ENCODE peak calls at places on chromosomes 6 and 20, in six cellular contexts. N is PC-9, V is fibroblast of lung, M is GM23338, D is GM23248, R is A673. Q is an unnamed sample.

GRCh38 chr6:16371401-16371800 is 133.0 kb downstream of the GMPR start:
- DNase-seq in N (no peak), V (no peak), M (no peak), D (no peak), R (no peak), Q (no peak)

GRCh38 chr20:25042531-25043498 is 15.1 kb downstream of the ACSS1 start:
- DNase-seq in N (peak; percentile 23), V (no peak), M (no peak), D (no peak), R (no peak), Q (no peak)

GRCh38 chr6:162680367-162680766 is 47.2 kb downstream of the PRKN start:
- DNase-seq in N (no peak), V (no peak), M (no peak), D (no peak), R (no peak), Q (no peak)

GRCh38 chr20:51918561-51918960 is 116.2 kb upstream of the SALL4 start:
- DNase-seq in N (peak; percentile 70), V (no peak), M (no peak), D (no peak), R (no peak), Q (no peak)

GRCh38 chr20:815914-816606 is 17.5 kb upstream of the FAM110A start:
- DNase-seq in N (no peak), V (peak; percentile 53), M (peak; percentile 91), D (peak; percentile 61), R (peak; percentile 70), Q (peak; percentile 75)

GRCh38 chr6:140043357-140043756 is 668.9 kb upstream of the CITED2 start:
- DNase-seq in N (peak; percentile 96), V (peak; percentile 85), M (no peak), D (peak; percentile 92), R (peak; percentile 66), Q (peak; percentile 41)

GRCh38 chr6:145815351-145815772 is 767 bp upstream of the FBXO30 start:
- DNase-seq in N (no peak), V (peak; percentile 21), M (peak; percentile 50), D (peak; percentile 66), R (no peak), Q (peak; percentile 48)

GRCh38 chr20:297925-298754 is 770 bp downstream of the ZCCHC3 start:
- DNase-seq in N (peak; percentile 65), V (peak; percentile 74), M (peak; percentile 51), D (peak; percentile 88), R (peak; percentile 72), Q (peak; percentile 64)

GRCh38 chr20:4962257-4962855 is 39.0 kb downstream of the SLC23A2 start:
- DNase-seq in N (no peak), V (no peak), M (no peak), D (no peak), R (no peak), Q (no peak)

GRCh38 chr6:14221564-14222297 is 104.2 kb downstream of the CD83 start:
- DNase-seq in N (no peak), V (no peak), M (no peak), D (no peak), R (no peak), Q (no peak)

GRCh38 chr6:14216931-14217684 is 99.5 kb downstream of the CD83 start:
- DNase-seq in N (no peak), V (peak; percentile 79), M (no peak), D (peak; percentile 16), R (no peak), Q (no peak)

GRCh38 chr6:14222956-14223355 is 105.4 kb downstream of the CD83 start:
- DNase-seq in N (no peak), V (no peak), M (no peak), D (no peak), R (no peak), Q (no peak)

GRCh38 chr6:14212632-14213031 is 95.1 kb downstream of the CD83 start:
- DNase-seq in N (no peak), V (no peak), M (no peak), D (no peak), R (no peak), Q (no peak)

DNA sequence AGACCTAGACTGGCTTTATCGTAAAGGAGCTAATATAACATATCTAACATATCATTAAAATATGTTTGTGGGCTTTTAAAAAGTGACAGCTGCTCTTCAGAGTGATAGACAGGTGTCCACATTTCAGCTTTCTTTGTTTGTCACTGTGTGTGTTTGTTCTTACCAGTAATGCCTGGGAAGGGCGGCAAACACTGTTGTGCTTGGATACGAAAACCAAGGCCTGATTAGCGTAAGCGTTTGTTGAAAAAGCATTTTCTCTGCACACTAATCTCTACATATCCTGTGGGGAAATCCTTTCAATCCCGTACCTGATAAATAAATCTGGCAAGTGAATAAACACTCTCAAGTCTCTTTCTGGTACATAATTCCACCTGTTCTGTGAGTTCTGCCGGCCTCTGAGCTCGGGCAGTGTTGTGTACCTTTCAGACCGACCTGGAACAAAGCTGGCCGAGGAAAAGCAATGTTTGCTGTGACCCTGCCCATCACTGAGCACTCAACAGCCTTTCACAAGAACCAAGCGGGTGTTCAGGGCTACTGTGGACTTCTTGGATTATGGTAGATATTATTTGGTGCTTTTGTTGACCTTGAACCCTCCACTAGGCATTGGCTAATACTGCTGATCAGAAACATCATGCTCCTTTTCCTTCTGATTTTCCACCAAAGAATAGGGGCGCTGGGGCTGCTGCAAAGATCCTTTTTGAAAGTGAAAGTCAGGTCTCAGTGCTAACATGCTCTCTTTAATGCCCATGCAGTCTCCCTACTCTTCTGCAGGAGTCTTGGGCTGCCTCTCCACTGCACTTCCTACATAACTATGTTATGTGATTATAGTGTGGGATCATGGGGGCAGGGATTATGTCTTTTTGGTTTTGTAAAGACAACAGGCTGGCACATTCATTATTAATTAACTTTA is 100.4 kb downstream of the CD83 start:
- DNase-seq in N (no peak), V (no peak), M (no peak), D (no peak), R (no peak), Q (no peak)
- TF ChIP-seq EZH2 in N (no peak), V (no peak), M (no peak), D (no peak), R (no peak), Q (no peak)

GRCh38 chr6:47700596-47700995 is 2.2 kb downstream of the ADGRF4 start:
- DNase-seq in N (no peak), V (no peak), M (no peak), D (no peak), R (no peak), Q (no peak)
- H3K4me3 ChIP-seq in N (peak overlapping the region; percentile 76), V (no peak overlapping the region), M (no peak overlapping the region), D (no peak overlapping the region), R (no peak overlapping the region), Q (no peak overlapping the region)

GRCh38 chr20:32834972-32835371 is 15.2 kb downstream of the MAPRE1 start:
- DNase-seq in N (no peak), V (no peak), M (no peak), D (no peak), R (no peak), Q (no peak)
- H3K36me3 ChIP-seq in N (peaks cover 19% of the 10 kb centered on the region), V (peaks cover 10% of the 10 kb centered on the region), M (peaks cover 73% of the 10 kb centered on the region), D (peaks cover 58% of the 10 kb centered on the region), R (peaks cover 86% of the 10 kb centered on the region), Q (no peaks in the 10 kb centered on the region)

DNA sequence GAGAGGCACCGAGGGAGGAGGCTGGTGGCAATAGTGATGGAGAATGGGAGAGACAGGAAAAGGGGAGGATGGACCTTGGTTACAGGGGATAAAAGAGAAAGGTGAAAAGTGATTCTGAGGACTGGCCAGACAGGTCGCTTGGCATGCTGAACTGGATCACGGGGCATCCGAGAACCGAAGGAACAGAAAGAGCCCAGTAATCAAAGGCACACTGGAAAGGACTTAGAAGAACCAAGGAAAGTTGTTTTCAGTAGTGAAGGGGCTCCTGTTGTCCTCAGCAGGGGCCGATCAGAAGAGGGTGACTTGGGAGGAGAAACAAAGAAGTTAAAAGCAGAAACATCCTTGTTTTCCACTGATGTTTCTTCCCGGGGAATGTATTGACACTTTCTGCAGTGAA is 18.9 kb downstream of the SYTL3 start:
- DNase-seq in N (no peak), V (no peak), M (no peak), D (no peak), R (no peak), Q (no peak)
- TF ChIP-seq EZH2 in N (no peak), V (no peak), M (no peak), D (no peak), R (no peak), Q (no peak)

GRCh38 chr20:35743693-35744491 is 1.8 kb upstream of the RBM39 start:
- DNase-seq in N (no peak), V (no peak), M (no peak), D (no peak), R (no peak), Q (no peak)
- H3K4me3 ChIP-seq in N (peak overlapping the region; percentile 94), V (no peak overlapping the region), M (peak overlapping the region; percentile 61), D (peak overlapping the region; percentile 76), R (peak overlapping the region; percentile 69), Q (peak overlapping the region; percentile 19)

GRCh38 chr6:166438211-166438861 is 55.6 kb upstream of the MPC1 start:
- DNase-seq in N (no peak), V (no peak), M (no peak), D (peak; percentile 69), R (no peak), Q (no peak)
- H3K36me3 ChIP-seq in N (no peaks in the 10 kb centered on the region), V (peaks cover 2% of the 10 kb centered on the region), M (no peaks in the 10 kb centered on the region), D (peaks cover 4% of the 10 kb centered on the region), R (no peaks in the 10 kb centered on the region), Q (no peaks in the 10 kb centered on the region)

GRCh38 chr6:32879691-32880090 is 25.7 kb downstream of the PSMB9 start:
- DNase-seq in N (no peak), V (no peak), M (peak; percentile 15), D (no peak), R (no peak), Q (no peak)
- TF ChIP-seq EZH2 in N (no peak), V (peak; percentile 50), M (no peak), D (no peak), R (no peak), Q (no peak)

DNA sequence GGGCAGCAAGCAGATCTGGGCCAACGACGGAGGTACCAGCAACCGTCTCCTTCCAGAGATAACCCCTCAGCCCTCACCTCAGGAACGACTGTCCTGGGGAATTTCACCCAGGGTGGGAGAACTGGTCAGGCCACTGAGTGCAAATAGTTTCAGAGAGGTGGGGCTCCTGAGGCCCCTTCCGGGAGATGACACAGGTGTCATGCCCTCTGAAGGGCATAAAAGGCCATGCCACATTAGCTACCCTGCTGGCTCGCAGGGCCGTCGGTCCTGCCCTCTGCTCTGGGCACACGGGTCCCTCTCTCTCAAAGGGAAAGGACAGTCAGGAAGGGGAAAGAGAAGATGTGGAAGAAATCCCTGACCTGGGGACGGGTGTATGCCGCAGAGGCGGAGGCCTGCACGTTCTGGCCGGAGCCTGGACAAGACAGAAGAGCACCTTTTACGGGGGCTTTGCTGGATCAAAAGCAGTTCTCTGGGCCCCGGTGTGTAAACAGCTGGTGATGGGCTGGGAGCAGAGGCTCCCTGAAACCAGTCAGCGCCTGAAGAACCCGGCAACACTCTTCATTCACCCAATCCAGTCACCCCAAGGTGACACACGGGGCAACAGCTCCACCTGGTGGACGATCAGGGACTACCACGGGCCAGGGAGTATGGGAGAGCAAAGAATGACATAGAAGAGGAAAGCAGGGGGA is 6.4 kb upstream of the TAF8 start:
- DNase-seq in N (peak; percentile 68), V (peak; percentile 83), M (peak; percentile 94), D (peak; percentile 85), R (peak; percentile 90), Q (peak; percentile 93)
- H3K4me3 ChIP-seq in N (no peak overlapping the region), V (no peak overlapping the region), M (peak overlapping the region; percentile 34), D (no peak overlapping the region), R (no peak overlapping the region), Q (no peak overlapping the region)

Q was measured in hepatocyte.